ENCODE peak calls at places on chromosomes 5 and 9, in ten cellular contexts. T is adrenal gland; O is kidney tubule cell; U is T-helper 17 cell; G is CD4-positive, alpha-beta T cell; K is posterior cingulate gyrus; D is stimulated activated CD4-positive, alpha-beta T cell treated with anti-CD3 and anti-CD28 coated beads, Interleukin-4, amount 100 ng/mL, for 48 hours; A is left cardiac atrium; R is fibroblast of villous mesenchyme; X is iris pigment epithelial cell. N is an unnamed sample.

GRCh38 chr9:118170032-118170955 is 466.1 kb downstream of the TLR4 start:
- DNase-seq in D (no peak), G (no peak), R (peak), K (peak), T (peak), A (peak), O (peak), U (no peak), X (peak), N (no peak)

GRCh38 chr9:129211686-129212085 is 33.6 kb upstream of the IER5L start:
- DNase-seq in D (no peak), G (no peak), U (no peak), O (peak), R (no peak), K (no peak), T (no peak), X (no peak), A (no peak), N (no peak)

GRCh38 chr5:71695561-71695960 is 23.5 kb upstream of the CARTPT start:
- DNase-seq in R (peak), K (no peak), T (no peak), U (no peak), X (peak), D (no peak), O (no peak), A (no peak), G (no peak), N (no peak)

GRCh38 chr5:55306641-55307382 is 682 bp downstream of the DHX29 start:
- DNase-seq in D (no peak), O (no peak), T (no peak), K (no peak), G (no peak), A (no peak), X (no peak), R (peak), U (no peak), N (no peak)

GRCh38 chr5:172903790-172904189 is 55.4 kb upstream of the RPL26L1 start:
- DNase-seq in A (peak), O (peak), K (no peak), U (no peak), D (no peak), X (peak), G (no peak), R (peak), T (peak), N (peak)

GRCh38 chr5:16690243-16690839 is 73.5 kb upstream of the RETREG1 start:
- DNase-seq in X (peak), O (peak), U (no peak), G (no peak), R (peak), T (no peak), A (no peak), D (peak), K (peak), N (peak)

GRCh38 chr5:141845371-141845821 is 32.8 kb downstream of the PCDH1 start:
- DNase-seq in G (no peak), O (no peak), X (no peak), K (no peak), A (no peak), D (no peak), R (no peak), U (no peak), T (no peak), N (no peak)

GRCh38 chr5:157516626-157517325 is 56.8 kb downstream of the NIPAL4 start:
- DNase-seq in R (peak), X (peak), K (no peak), T (peak), D (no peak), G (no peak), O (peak), A (peak), U (no peak), N (no peak)

GRCh38 chr5:119336262-119336661 is 19.6 kb upstream of the TNFAIP8 start:
- DNase-seq in X (no peak), G (no peak), A (no peak), U (no peak), R (no peak), O (no peak), D (no peak), K (no peak), T (no peak), N (no peak)

GRCh38 chr5:144189800-144190429 is 19.2 kb downstream of the KCTD16 start:
- DNase-seq in U (peak), G (peak), R (peak), X (peak), O (peak), K (no peak), T (peak), D (peak), A (peak), N (no peak)

GRCh38 chr5:95317687-95318086 is 32.8 kb upstream of the MCTP1 start:
- DNase-seq in A (no peak), R (no peak), O (no peak), G (no peak), D (no peak), X (no peak), T (no peak), U (no peak), K (no peak), N (no peak)

GRCh38 chr5:127229185-127229889 is 61.3 kb upstream of the MEGF10 start:
- DNase-seq in O (peak), T (peak), U (peak), D (peak), X (peak), A (peak), G (peak), R (peak), K (peak), N (peak)

GRCh38 chr5:129459485-129460120 is 495 bp upstream of the ADAMTS19 start:
- DNase-seq in U (no peak), X (peak), G (no peak), O (peak), R (peak), K (peak), A (peak), D (no peak), T (peak), N (peak)

GRCh38 chr9:71490810-71491209 is 277.5 kb downstream of the CEMIP2 start:
- DNase-seq in O (peak), K (no peak), U (no peak), X (no peak), T (no peak), R (peak), D (no peak), G (no peak), A (no peak), N (no peak)

GRCh38 chr5:160970605-160971191 is 118.7 kb upstream of the ATP10B start:
- DNase-seq in D (no peak), A (no peak), G (no peak), T (no peak), O (peak), U (no peak), X (peak), K (no peak), R (peak), N (no peak)

GRCh38 chr5:179294891-179295777 is 50.1 kb downstream of the ADAMTS2 start:
- DNase-seq in R (no peak), T (no peak), X (no peak), A (peak), O (no peak), U (no peak), G (no peak), D (no peak), K (no peak), N (no peak)

GRCh38 chr5:62780888-62781287 is 202.3 kb downstream of the LRRC70 start:
- DNase-seq in A (no peak), K (no peak), U (no peak), X (no peak), G (no peak), D (no peak), T (no peak), O (no peak), R (no peak), N (no peak)

GRCh38 chr9:112094240-112094639 is 80.9 kb downstream of the SUSD1 start:
- DNase-seq in U (no peak), O (no peak), A (no peak), G (no peak), D (no peak), K (no peak), R (no peak), X (no peak), T (no peak), N (no peak)

GRCh38 chr9:101495810-101496209 is 37.8 kb upstream of the RNF20 start:
- DNase-seq in O (no peak), D (no peak), A (no peak), T (no peak), X (peak), K (no peak), U (no peak), G (no peak), R (peak), N (no peak)

GRCh38 chr9:589723-590122 is 251.8 kb upstream of the DMRT1 start:
- DNase-seq in R (peak), T (no peak), U (no peak), X (peak), D (no peak), O (peak), A (peak), G (no peak), K (no peak), N (no peak)

GRCh38 chr5:126516133-126516532 is 78.9 kb downstream of the ALDH7A1 start:
- DNase-seq in R (no peak), O (peak), T (no peak), G (no peak), U (no peak), A (no peak), D (no peak), K (no peak), X (peak), N (no peak)

GRCh38 chr9:122251351-122251750 is 13.3 kb downstream of the RBM18 start:
- DNase-seq in K (no peak), R (no peak), T (no peak), A (no peak), G (no peak), U (no peak), X (no peak), D (no peak), O (no peak), N (no peak)

GRCh38 chr9:123710299-123710698 is 219.6 kb downstream of the DENND1A start:
- DNase-seq in U (no peak), K (no peak), R (peak), D (no peak), X (peak), G (no peak), T (no peak), O (peak), A (no peak), N (no peak)

GRCh38 chr5:115329475-115329874 is 33.0 kb upstream of the CCDC112 start:
- DNase-seq in T (no peak), D (no peak), U (no peak), K (no peak), R (no peak), A (no peak), O (no peak), G (no peak), X (no peak), N (no peak)

GRCh38 chr5:179165421-179166170 is 105.4 kb downstream of the ZNF354C start:
- DNase-seq in A (peak), R (no peak), G (no peak), T (no peak), X (no peak), D (no peak), K (no peak), U (no peak), O (no peak), N (no peak)

GRCh38 chr9:138025417-138025816 is 147.8 kb downstream of the CACNA1B start:
- DNase-seq in O (no peak), G (no peak), T (no peak), K (no peak), A (no peak), R (no peak), X (no peak), D (no peak), U (no peak), N (peak)

GRCh38 chr5:28766565-28767158 is 1728.3 kb upstream of the CDH9 start:
- DNase-seq in X (peak), D (no peak), U (no peak), K (no peak), O (peak), A (no peak), R (peak), G (no peak), T (no peak), N (no peak)

GRCh38 chr9:121776739-121777637 is 125.6 kb downstream of the DAB2IP start:
- DNase-seq in X (no peak), U (no peak), D (no peak), K (no peak), O (no peak), R (no peak), A (no peak), T (no peak), G (no peak), N (no peak)

GRCh38 chr9:95516221-95516735 is 493 bp downstream of the PTCH1 start:
- DNase-seq in T (no peak), R (no peak), O (peak), D (no peak), A (no peak), X (no peak), U (no peak), K (no peak), G (no peak), N (no peak)

GRCh38 chr5:149445739-149446369 is 66.8 kb upstream of the IL17B start:
- DNase-seq in G (no peak), O (peak), K (no peak), U (no peak), D (no peak), X (peak), R (peak), T (no peak), A (peak), N (no peak)

GRCh38 chr5:76642390-76643040 is 19.3 kb upstream of the F2RL2 start:
- DNase-seq in O (peak), G (no peak), T (no peak), X (peak), U (no peak), D (no peak), R (no peak), A (no peak), K (no peak), N (no peak)

GRCh38 chr5:41832430-41832829 is 37.8 kb downstream of the OXCT1 start:
- DNase-seq in D (no peak), T (no peak), O (no peak), R (no peak), U (no peak), A (no peak), K (no peak), X (no peak), G (no peak), N (no peak)